ENCODE peak calls at places on chromosomes 1 and 21, in nine cellular contexts. One of them, this sample, is unnamed.

GRCh38 chr1:170581041-170581440 is 49.1 kb downstream of the GORAB start:
- DNase-seq in H9: no peak
- DNase-seq in AG04450: no peak
- DNase-seq in foreskin fibroblast: no peak
- DNase-seq in WTC11: no peak
- DNase-seq in colonic mucosa: no peak
- DNase-seq in spleen: no peak
- DNase-seq in K562: no peak
- DNase-seq in endothelial cell: no peak
- DNase-seq in this sample: no peak

GRCh38 chr21:14815001-14815400 is 249.8 kb downstream of the NRIP1 start:
- DNase-seq in spleen: no peak
- DNase-seq in colonic mucosa: no peak
- DNase-seq in K562: no peak
- DNase-seq in H9: no peak
- DNase-seq in foreskin fibroblast: no peak
- DNase-seq in WTC11: no peak
- DNase-seq in AG04450: no peak
- DNase-seq in endothelial cell: no peak
- DNase-seq in this sample: no peak

GRCh38 chr1:153563991-153564390 is 1.7 kb downstream of the S100A2 start:
- DNase-seq in H9: peak; percentile 27
- DNase-seq in colonic mucosa: no peak
- DNase-seq in endothelial cell: no peak
- DNase-seq in AG04450: no peak
- DNase-seq in foreskin fibroblast: no peak
- DNase-seq in spleen: peak; percentile 56
- DNase-seq in WTC11: no peak
- DNase-seq in K562: no peak
- DNase-seq in this sample: no peak

GRCh38 chr1:15674760-15675159 is 9.4 kb upstream of the PLEKHM2 start:
- DNase-seq in K562: no peak
- DNase-seq in endothelial cell: no peak
- DNase-seq in colonic mucosa: no peak
- DNase-seq in WTC11: no peak
- DNase-seq in foreskin fibroblast: no peak
- DNase-seq in AG04450: no peak
- DNase-seq in H9: no peak
- DNase-seq in spleen: no peak
- DNase-seq in this sample: no peak

GRCh38 chr21:43294194-43294902 is 125.5 kb downstream of the CRYAA start:
- DNase-seq in WTC11: no peak
- DNase-seq in foreskin fibroblast: no peak
- DNase-seq in endothelial cell: no peak
- DNase-seq in colonic mucosa: no peak
- DNase-seq in spleen: peak; percentile 56
- DNase-seq in K562: no peak
- DNase-seq in H9: no peak
- DNase-seq in AG04450: no peak
- DNase-seq in this sample: no peak

GRCh38 chr1:3976821-3977220 is 76.7 kb upstream of the C1orf174 start:
- DNase-seq in H9: no peak
- DNase-seq in WTC11: no peak
- DNase-seq in spleen: no peak
- DNase-seq in K562: peak; percentile 31
- DNase-seq in endothelial cell: no peak
- DNase-seq in colonic mucosa: no peak
- DNase-seq in foreskin fibroblast: no peak
- DNase-seq in AG04450: no peak
- DNase-seq in this sample: no peak

GRCh38 chr1:41618066-41618825 is 133.8 kb upstream of the EDN2 start:
- DNase-seq in WTC11: no peak
- DNase-seq in AG04450: no peak
- DNase-seq in foreskin fibroblast: peak; percentile 62
- DNase-seq in colonic mucosa: peak; percentile 52
- DNase-seq in spleen: peak; percentile 88
- DNase-seq in H9: no peak
- DNase-seq in endothelial cell: no peak
- DNase-seq in K562: no peak
- DNase-seq in this sample: peak; percentile 91

GRCh38 chr1:162987866-162988265 is 81.3 kb upstream of the RGS4 start:
- DNase-seq in AG04450: no peak
- DNase-seq in K562: no peak
- DNase-seq in spleen: no peak
- DNase-seq in WTC11: no peak
- DNase-seq in colonic mucosa: no peak
- DNase-seq in H9: no peak
- DNase-seq in foreskin fibroblast: peak; percentile 32
- DNase-seq in endothelial cell: no peak
- DNase-seq in this sample: no peak

GRCh38 chr21:20971296-20971921 is 26.8 kb upstream of the NCAM2 start:
- DNase-seq in foreskin fibroblast: peak; percentile 1
- DNase-seq in AG04450: peak; percentile 2
- DNase-seq in endothelial cell: peak; percentile 51
- DNase-seq in spleen: no peak
- DNase-seq in WTC11: peak; percentile 59
- DNase-seq in colonic mucosa: peak; percentile 23
- DNase-seq in K562: peak; percentile 33
- DNase-seq in H9: peak; percentile 35
- DNase-seq in this sample: no peak

GRCh38 chr21:41769106-41769505 is 2.3 kb upstream of the RIPK4 start:
- DNase-seq in AG04450: no peak
- DNase-seq in colonic mucosa: no peak
- DNase-seq in K562: no peak
- DNase-seq in foreskin fibroblast: no peak
- DNase-seq in WTC11: no peak
- DNase-seq in endothelial cell: no peak
- DNase-seq in spleen: no peak
- DNase-seq in H9: no peak
- DNase-seq in this sample: no peak

GRCh38 chr1:87392241-87393192 is 63.8 kb downstream of the LMO4 start:
- DNase-seq in AG04450: no peak
- DNase-seq in K562: no peak
- DNase-seq in foreskin fibroblast: peak; percentile 51
- DNase-seq in endothelial cell: no peak
- DNase-seq in spleen: no peak
- DNase-seq in WTC11: no peak
- DNase-seq in colonic mucosa: peak; percentile 20
- DNase-seq in H9: no peak
- DNase-seq in this sample: no peak

GRCh38 chr1:181083842-181084605 is 4.5 kb upstream of the IER5 start:
- DNase-seq in colonic mucosa: peak; percentile 60
- DNase-seq in endothelial cell: no peak
- DNase-seq in K562: peak; percentile 60
- DNase-seq in WTC11: peak; percentile 50
- DNase-seq in H9: peak; percentile 65
- DNase-seq in spleen: peak; percentile 78
- DNase-seq in AG04450: no peak
- DNase-seq in foreskin fibroblast: no peak
- DNase-seq in this sample: peak; percentile 71

GRCh38 chr1:115084902-115085505 is 4.3 kb downstream of the TSPAN2 start:
- DNase-seq in foreskin fibroblast: no peak
- DNase-seq in H9: no peak
- DNase-seq in colonic mucosa: no peak
- DNase-seq in WTC11: no peak
- DNase-seq in spleen: no peak
- DNase-seq in endothelial cell: peak; percentile 37
- DNase-seq in K562: no peak
- DNase-seq in AG04450: no peak
- DNase-seq in this sample: no peak

GRCh38 chr1:19232526-19232851 is 18.8 kb downstream of the EMC1 start:
- DNase-seq in endothelial cell: no peak
- DNase-seq in K562: no peak
- DNase-seq in AG04450: peak; percentile 27
- DNase-seq in colonic mucosa: peak; percentile 34
- DNase-seq in spleen: no peak
- DNase-seq in WTC11: no peak
- DNase-seq in H9: no peak
- DNase-seq in foreskin fibroblast: peak; percentile 12
- DNase-seq in this sample: peak; percentile 71

GRCh38 chr21:33229776-33230517 is at the start of gene IFNAR2:
- DNase-seq in spleen: peak; percentile 96
- DNase-seq in colonic mucosa: peak; percentile 79
- DNase-seq in H9: peak; percentile 85
- DNase-seq in WTC11: peak; percentile 79
- DNase-seq in AG04450: no peak
- DNase-seq in endothelial cell: peak; percentile 86
- DNase-seq in foreskin fibroblast: peak; percentile 39
- DNase-seq in K562: peak; percentile 99
- DNase-seq in this sample: peak; percentile 60

GRCh38 chr21:33109574-33110339 is 39.8 kb downstream of the OLIG1 start:
- DNase-seq in colonic mucosa: no peak
- DNase-seq in spleen: peak; percentile 80
- DNase-seq in AG04450: no peak
- DNase-seq in endothelial cell: peak; percentile 29
- DNase-seq in foreskin fibroblast: no peak
- DNase-seq in WTC11: peak; percentile 62
- DNase-seq in K562: peak; percentile 22
- DNase-seq in H9: peak; percentile 64
- DNase-seq in this sample: no peak

GRCh38 chr1:167617100-167617949 is 12.7 kb upstream of the RCSD1 start:
- DNase-seq in AG04450: no peak
- DNase-seq in spleen: peak; percentile 89
- DNase-seq in H9: no peak
- DNase-seq in colonic mucosa: no peak
- DNase-seq in endothelial cell: no peak
- DNase-seq in WTC11: no peak
- DNase-seq in K562: peak; percentile 57
- DNase-seq in foreskin fibroblast: peak; percentile 31
- DNase-seq in this sample: peak; percentile 22

GRCh38 chr1:232335261-232335660 is 294.7 kb downstream of the SIPA1L2 start:
- DNase-seq in foreskin fibroblast: no peak
- DNase-seq in colonic mucosa: no peak
- DNase-seq in K562: no peak
- DNase-seq in H9: no peak
- DNase-seq in AG04450: no peak
- DNase-seq in spleen: no peak
- DNase-seq in WTC11: no peak
- DNase-seq in endothelial cell: no peak
- DNase-seq in this sample: no peak

GRCh38 chr21:34942911-34943310 is 106.2 kb downstream of the RUNX1 start:
- DNase-seq in spleen: no peak
- DNase-seq in endothelial cell: no peak
- DNase-seq in colonic mucosa: no peak
- DNase-seq in WTC11: no peak
- DNase-seq in AG04450: no peak
- DNase-seq in foreskin fibroblast: no peak
- DNase-seq in K562: no peak
- DNase-seq in H9: no peak
- DNase-seq in this sample: no peak

GRCh38 chr1:96096138-96097011 is 625.2 kb upstream of the PTBP2 start:
- DNase-seq in colonic mucosa: no peak
- DNase-seq in endothelial cell: no peak
- DNase-seq in AG04450: no peak
- DNase-seq in K562: no peak
- DNase-seq in H9: no peak
- DNase-seq in foreskin fibroblast: no peak
- DNase-seq in WTC11: no peak
- DNase-seq in spleen: no peak
- DNase-seq in this sample: no peak
- TF ChIP-seq CTCF in colonic mucosa: no peak
- TF ChIP-seq CTCF in endothelial cell: no peak
- TF ChIP-seq CTCF in AG04450: no peak
- TF ChIP-seq CTCF in K562: no peak
- TF ChIP-seq CTCF in H9: no peak
- TF ChIP-seq CTCF in foreskin fibroblast: no peak
- TF ChIP-seq CTCF in WTC11: no peak
- TF ChIP-seq CTCF in spleen: no peak
- TF ChIP-seq CTCF in this sample: no peak

GRCh38 chr1:233777571-233777970 is 126.9 kb upstream of the SLC35F3 start:
- DNase-seq in endothelial cell: no peak
- DNase-seq in K562: no peak
- DNase-seq in AG04450: no peak
- DNase-seq in WTC11: no peak
- DNase-seq in spleen: no peak
- DNase-seq in H9: no peak
- DNase-seq in colonic mucosa: no peak
- DNase-seq in foreskin fibroblast: no peak
- DNase-seq in this sample: no peak
- TF ChIP-seq CTCF in endothelial cell: no peak
- TF ChIP-seq CTCF in K562: no peak
- TF ChIP-seq CTCF in AG04450: no peak
- TF ChIP-seq CTCF in WTC11: no peak
- TF ChIP-seq CTCF in spleen: no peak
- TF ChIP-seq CTCF in H9: no peak
- TF ChIP-seq CTCF in colonic mucosa: no peak
- TF ChIP-seq CTCF in foreskin fibroblast: no peak
- TF ChIP-seq CTCF in this sample: no peak

GRCh38 chr1:59290173-59290954 is 6.5 kb upstream of the FGGY start:
- DNase-seq in endothelial cell: peak; percentile 30
- DNase-seq in AG04450: no peak
- DNase-seq in WTC11: peak; percentile 53
- DNase-seq in spleen: no peak
- DNase-seq in K562: peak; percentile 30
- DNase-seq in H9: peak; percentile 73
- DNase-seq in foreskin fibroblast: no peak
- DNase-seq in colonic mucosa: peak; percentile 41
- DNase-seq in this sample: peak; percentile 86
- TF ChIP-seq CTCF in endothelial cell: no peak
- TF ChIP-seq CTCF in AG04450: peak; percentile 38
- TF ChIP-seq CTCF in WTC11: no peak
- TF ChIP-seq CTCF in spleen: peak; percentile 40
- TF ChIP-seq CTCF in K562: peak; percentile 72
- TF ChIP-seq CTCF in H9: peak; percentile 75
- TF ChIP-seq CTCF in foreskin fibroblast: peak; percentile 15
- TF ChIP-seq CTCF in colonic mucosa: peak; percentile 37
- TF ChIP-seq CTCF in this sample: peak; percentile 51

DNA sequence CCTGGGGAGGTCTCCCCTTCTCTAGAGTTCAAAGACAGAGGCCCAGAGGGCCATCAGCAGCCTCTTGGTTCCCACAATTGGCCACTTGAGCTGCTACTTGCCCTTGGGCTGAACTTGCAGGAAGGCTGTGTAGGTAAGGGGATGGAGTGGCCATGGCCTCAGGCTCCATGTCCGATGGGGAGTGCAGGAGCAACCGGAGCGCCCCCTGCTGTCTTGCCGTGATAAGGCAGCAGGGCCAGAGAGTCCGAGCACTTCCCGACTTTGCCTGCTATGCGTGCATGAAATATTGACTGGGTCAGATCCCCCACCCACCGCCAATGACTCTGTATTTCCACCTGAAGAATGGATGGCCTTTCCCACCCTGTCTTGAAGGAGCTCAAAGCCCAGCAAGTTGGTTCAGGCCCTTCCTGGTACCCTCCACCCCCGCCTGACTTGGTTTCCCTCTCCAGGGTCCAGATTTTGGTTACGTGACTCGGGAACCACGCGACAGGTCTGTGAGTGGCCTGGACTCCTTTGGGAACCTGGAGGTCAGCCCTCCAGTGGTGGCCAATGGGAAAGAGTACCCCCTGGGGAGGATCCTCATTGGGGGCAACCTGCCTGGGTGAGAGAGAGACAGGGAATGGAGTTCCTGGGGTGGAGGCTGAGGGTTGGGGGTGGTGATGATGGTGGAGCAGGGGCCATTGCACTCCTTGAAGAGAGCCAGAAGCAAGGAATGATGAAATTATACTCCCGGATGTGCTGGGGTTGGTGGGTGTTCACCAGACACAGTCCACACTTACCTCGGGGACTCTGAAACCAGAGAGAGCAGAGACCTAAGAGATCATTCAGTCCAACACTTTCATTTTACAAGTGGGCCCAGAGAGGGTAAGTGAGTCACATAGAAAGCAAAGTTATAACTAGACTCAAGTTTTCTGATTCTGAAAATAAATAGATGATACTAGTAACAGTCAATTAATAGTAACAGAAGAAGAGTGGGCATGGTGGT is 25.6 kb downstream of the PADI3 start:
- DNase-seq in colonic mucosa: peak; percentile 74
- DNase-seq in AG04450: no peak
- DNase-seq in K562: peak; percentile 88
- DNase-seq in H9: peak; percentile 78
- DNase-seq in WTC11: peak; percentile 75
- DNase-seq in foreskin fibroblast: peak; percentile 20
- DNase-seq in spleen: peak; percentile 82
- DNase-seq in endothelial cell: peak; percentile 75
- DNase-seq in this sample: no peak
- TF ChIP-seq CTCF in colonic mucosa: peak; percentile 78
- TF ChIP-seq CTCF in AG04450: peak; percentile 68
- TF ChIP-seq CTCF in K562: peak; percentile 89
- TF ChIP-seq CTCF in H9: peak; percentile 88
- TF ChIP-seq CTCF in WTC11: peak; percentile 72
- TF ChIP-seq CTCF in foreskin fibroblast: peak; percentile 80
- TF ChIP-seq CTCF in spleen: peak; percentile 70
- TF ChIP-seq CTCF in endothelial cell: peak; percentile 56
- TF ChIP-seq CTCF in this sample: peak; percentile 18

This sample was measured in gastrocnemius medialis.